ENCODE peak calls at places on chromosomes 3 and 15, in six cellular contexts. One of them, this sample, is unnamed.

GRCh38 chr3:79497447-79498111 is 270.2 kb downstream of the ROBO1 start:
- DNase-seq in left ventricle myocardium inferior: no peak
- DNase-seq in HL-60: no peak
- DNase-seq in fibroblast of mammary gland: peak; percentile 23
- DNase-seq in kidney: no peak
- DNase-seq in stomach: no peak
- DNase-seq in this sample: no peak

GRCh38 chr15:34240537-34240936 is 15.7 kb downstream of the EMC4 start:
- DNase-seq in left ventricle myocardium inferior: no peak
- DNase-seq in HL-60: no peak
- DNase-seq in fibroblast of mammary gland: no peak
- DNase-seq in kidney: no peak
- DNase-seq in stomach: no peak
- DNase-seq in this sample: no peak

GRCh38 chr3:45100998-45101407 is 45.2 kb downstream of the CDCP1 start:
- DNase-seq in left ventricle myocardium inferior: no peak
- DNase-seq in HL-60: peak; percentile 85
- DNase-seq in fibroblast of mammary gland: peak; percentile 91
- DNase-seq in kidney: no peak
- DNase-seq in stomach: no peak
- DNase-seq in this sample: no peak

GRCh38 chr3:39541917-39542329 is 74.4 kb downstream of the MOBP start:
- DNase-seq in left ventricle myocardium inferior: no peak
- DNase-seq in HL-60: no peak
- DNase-seq in fibroblast of mammary gland: peak; percentile 51
- DNase-seq in kidney: no peak
- DNase-seq in stomach: no peak
- DNase-seq in this sample: no peak

GRCh38 chr3:27467545-27467944 is 16.6 kb downstream of the SLC4A7 start:
- DNase-seq in left ventricle myocardium inferior: no peak
- DNase-seq in HL-60: no peak
- DNase-seq in fibroblast of mammary gland: peak; percentile 62
- DNase-seq in kidney: no peak
- DNase-seq in stomach: no peak
- DNase-seq in this sample: no peak

GRCh38 chr3:71416868-71417267 is 166.7 kb downstream of the FOXP1 start:
- DNase-seq in left ventricle myocardium inferior: no peak
- DNase-seq in HL-60: no peak
- DNase-seq in fibroblast of mammary gland: no peak
- DNase-seq in kidney: no peak
- DNase-seq in stomach: no peak
- DNase-seq in this sample: peak; percentile 31

GRCh38 chr3:168102735-168103410 is 7.1 kb upstream of the GOLIM4 start:
- DNase-seq in left ventricle myocardium inferior: no peak
- DNase-seq in HL-60: no peak
- DNase-seq in fibroblast of mammary gland: no peak
- DNase-seq in kidney: no peak
- DNase-seq in stomach: no peak
- DNase-seq in this sample: no peak

GRCh38 chr3:29899011-29899410 is 618.1 kb downstream of the RBMS3 start:
- DNase-seq in left ventricle myocardium inferior: no peak
- DNase-seq in HL-60: no peak
- DNase-seq in fibroblast of mammary gland: no peak
- DNase-seq in kidney: no peak
- DNase-seq in stomach: no peak
- DNase-seq in this sample: no peak

GRCh38 chr3:169026543-169027181 is 636.9 kb downstream of the MECOM start:
- DNase-seq in left ventricle myocardium inferior: no peak
- DNase-seq in HL-60: no peak
- DNase-seq in fibroblast of mammary gland: peak; percentile 97
- DNase-seq in kidney: no peak
- DNase-seq in stomach: no peak
- DNase-seq in this sample: no peak

GRCh38 chr3:14369675-14370669 is 32.4 kb upstream of the SLC6A6 start:
- DNase-seq in left ventricle myocardium inferior: no peak
- DNase-seq in HL-60: no peak
- DNase-seq in fibroblast of mammary gland: no peak
- DNase-seq in kidney: no peak
- DNase-seq in stomach: peak; percentile 87
- DNase-seq in this sample: no peak

GRCh38 chr3:136277634-136278033 is 27.5 kb downstream of the PCCB start:
- DNase-seq in left ventricle myocardium inferior: no peak
- DNase-seq in HL-60: no peak
- DNase-seq in fibroblast of mammary gland: no peak
- DNase-seq in kidney: no peak
- DNase-seq in stomach: no peak
- DNase-seq in this sample: no peak

GRCh38 chr3:24522155-24522579 is 27.5 kb upstream of the THRB start:
- DNase-seq in left ventricle myocardium inferior: no peak
- DNase-seq in HL-60: no peak
- DNase-seq in fibroblast of mammary gland: no peak
- DNase-seq in kidney: peak; percentile 74
- DNase-seq in stomach: no peak
- DNase-seq in this sample: peak; percentile 34

GRCh38 chr15:100769043-100769974 is 110.3 kb upstream of the ALDH1A3 start:
- DNase-seq in left ventricle myocardium inferior: no peak
- DNase-seq in HL-60: no peak
- DNase-seq in fibroblast of mammary gland: no peak
- DNase-seq in kidney: no peak
- DNase-seq in stomach: no peak
- DNase-seq in this sample: no peak

GRCh38 chr15:100767002-100767825 is 112.4 kb upstream of the ALDH1A3 start:
- DNase-seq in left ventricle myocardium inferior: no peak
- DNase-seq in HL-60: no peak
- DNase-seq in fibroblast of mammary gland: no peak
- DNase-seq in kidney: no peak
- DNase-seq in stomach: no peak
- DNase-seq in this sample: no peak

GRCh38 chr15:100766225-100767001 is 113.2 kb upstream of the ALDH1A3 start:
- DNase-seq in left ventricle myocardium inferior: no peak
- DNase-seq in HL-60: no peak
- DNase-seq in fibroblast of mammary gland: peak; percentile 37
- DNase-seq in kidney: no peak
- DNase-seq in stomach: no peak
- DNase-seq in this sample: no peak

GRCh38 chr15:100769975-100770340 is 109.7 kb upstream of the ALDH1A3 start:
- DNase-seq in left ventricle myocardium inferior: no peak
- DNase-seq in HL-60: no peak
- DNase-seq in fibroblast of mammary gland: no peak
- DNase-seq in kidney: no peak
- DNase-seq in stomach: no peak
- DNase-seq in this sample: no peak

DNA sequence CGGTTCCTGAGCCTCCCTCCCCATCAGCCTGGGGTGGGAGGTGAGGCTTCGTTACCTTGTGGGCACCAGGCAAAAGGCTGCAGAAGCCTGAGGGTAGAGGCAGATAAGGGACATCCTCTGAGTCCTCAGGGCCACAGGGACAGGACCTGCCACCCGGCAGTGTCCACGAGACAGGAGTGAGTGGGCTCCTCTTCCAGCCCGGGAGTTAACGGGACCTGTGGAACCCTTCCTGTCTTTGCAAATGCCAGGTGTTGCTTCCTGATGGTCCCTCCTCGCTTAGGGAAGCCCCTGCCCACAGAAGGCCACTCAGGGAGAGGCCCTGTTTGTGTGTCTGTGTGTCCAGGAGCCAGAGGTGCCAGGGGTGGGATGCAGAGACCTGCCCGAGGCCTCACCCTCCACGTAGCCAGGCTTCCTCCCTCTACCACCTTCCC is 111.1 kb upstream of the ALDH1A3 start:
- DNase-seq in left ventricle myocardium inferior: no peak
- DNase-seq in HL-60: no peak
- DNase-seq in fibroblast of mammary gland: no peak
- DNase-seq in kidney: no peak
- DNase-seq in stomach: no peak
- DNase-seq in this sample: no peak
- TF ChIP-seq CTCF in left ventricle myocardium inferior: no peak
- TF ChIP-seq CTCF in HL-60: no peak
- TF ChIP-seq CTCF in fibroblast of mammary gland: no peak
- TF ChIP-seq CTCF in kidney: no peak
- TF ChIP-seq CTCF in stomach: no peak
- TF ChIP-seq CTCF in this sample: no peak

DNA sequence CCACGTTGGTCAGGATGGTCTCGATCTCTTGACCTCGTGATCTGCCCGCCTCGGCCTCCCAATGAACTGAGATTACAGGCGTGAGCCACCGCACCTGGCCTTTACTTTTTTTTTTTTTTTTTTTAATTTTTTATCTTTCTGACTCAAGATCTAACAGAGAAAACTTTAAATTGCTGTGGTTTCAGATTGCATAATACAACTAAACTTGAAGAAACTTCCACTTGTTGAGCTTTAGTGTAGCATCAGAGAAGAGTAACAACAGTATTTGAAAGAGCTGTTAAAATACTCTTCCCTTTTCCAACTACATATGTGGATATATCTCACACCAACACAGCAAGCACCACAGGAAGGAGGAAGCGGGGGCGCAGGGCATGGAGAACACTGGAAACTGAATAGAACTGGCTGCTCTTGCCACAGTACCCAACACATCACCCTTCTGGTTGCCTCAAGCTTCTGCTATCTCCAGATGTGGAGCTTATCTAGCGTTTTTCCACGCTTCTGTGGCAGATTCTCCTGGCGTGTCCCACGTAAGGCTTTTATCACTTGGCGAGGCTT is 45.4 kb downstream of the MAP6D1 start:
- DNase-seq in left ventricle myocardium inferior: no peak
- DNase-seq in HL-60: peak; percentile 93
- DNase-seq in fibroblast of mammary gland: no peak
- DNase-seq in kidney: no peak
- DNase-seq in stomach: no peak
- DNase-seq in this sample: no peak
- TF ChIP-seq CTCF in left ventricle myocardium inferior: no peak
- TF ChIP-seq CTCF in HL-60: no peak
- TF ChIP-seq CTCF in fibroblast of mammary gland: no peak
- TF ChIP-seq CTCF in kidney: no peak
- TF ChIP-seq CTCF in stomach: no peak
- TF ChIP-seq CTCF in this sample: no peak

GRCh38 chr3:138068579-138069174 is 46.7 kb downstream of the DZIP1L start:
- DNase-seq in left ventricle myocardium inferior: peak; percentile 75
- DNase-seq in HL-60: peak; percentile 77
- DNase-seq in fibroblast of mammary gland: peak; percentile 89
- DNase-seq in kidney: peak; percentile 88
- DNase-seq in stomach: peak; percentile 80
- DNase-seq in this sample: peak; percentile 89
- TF ChIP-seq CTCF in left ventricle myocardium inferior: peak; percentile 99
- TF ChIP-seq CTCF in HL-60: peak; percentile 100
- TF ChIP-seq CTCF in fibroblast of mammary gland: peak; percentile 99
- TF ChIP-seq CTCF in kidney: peak; percentile 96
- TF ChIP-seq CTCF in stomach: no peak
- TF ChIP-seq CTCF in this sample: peak; percentile 89

DNA sequence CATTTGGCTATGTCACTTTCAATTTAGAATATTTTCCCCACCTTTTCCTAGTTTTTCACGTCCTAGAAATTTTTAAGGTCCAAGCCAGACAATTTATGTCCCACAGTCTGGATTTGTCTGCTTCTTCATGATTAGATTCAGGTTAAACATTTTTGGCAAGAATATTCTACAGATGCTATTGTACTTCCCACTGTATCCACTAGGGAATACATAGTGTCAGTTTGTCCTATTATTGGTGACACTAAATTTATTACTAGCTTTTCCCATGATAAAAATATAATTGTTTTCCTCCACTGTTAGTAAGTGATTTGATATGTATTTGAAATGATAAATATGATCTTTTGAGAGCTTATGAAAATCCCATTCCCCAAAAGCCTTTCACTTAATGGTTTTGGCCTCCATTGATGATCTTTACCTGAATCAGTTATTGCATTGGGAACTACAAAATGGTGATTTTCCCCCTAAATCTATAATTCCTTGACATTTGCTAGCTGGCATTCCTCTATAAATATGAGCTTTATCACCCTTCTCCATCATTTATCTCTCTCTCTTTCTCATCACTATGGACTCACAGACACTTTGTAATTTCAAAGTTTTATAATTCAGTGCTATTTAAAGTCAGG is 8.3 kb downstream of the ARL14 start:
- DNase-seq in left ventricle myocardium inferior: no peak
- DNase-seq in HL-60: no peak
- DNase-seq in fibroblast of mammary gland: no peak
- DNase-seq in kidney: no peak
- DNase-seq in stomach: no peak
- DNase-seq in this sample: no peak
- TF ChIP-seq CTCF in left ventricle myocardium inferior: peak; percentile 44
- TF ChIP-seq CTCF in HL-60: no peak
- TF ChIP-seq CTCF in fibroblast of mammary gland: peak; percentile 37
- TF ChIP-seq CTCF in kidney: no peak
- TF ChIP-seq CTCF in stomach: no peak
- TF ChIP-seq CTCF in this sample: peak; percentile 61

GRCh38 chr15:69656271-69657030 is 203.8 kb downstream of the RPLP1 start:
- DNase-seq in left ventricle myocardium inferior: no peak
- DNase-seq in HL-60: no peak
- DNase-seq in fibroblast of mammary gland: peak; percentile 1
- DNase-seq in kidney: no peak
- DNase-seq in stomach: no peak
- DNase-seq in this sample: no peak

GRCh38 chr15:69653846-69654245 is 201.2 kb downstream of the RPLP1 start:
- DNase-seq in left ventricle myocardium inferior: no peak
- DNase-seq in HL-60: no peak
- DNase-seq in fibroblast of mammary gland: no peak
- DNase-seq in kidney: no peak
- DNase-seq in stomach: no peak
- DNase-seq in this sample: no peak

GRCh38 chr15:69648215-69648614 is 195.6 kb downstream of the RPLP1 start:
- DNase-seq in left ventricle myocardium inferior: no peak
- DNase-seq in HL-60: no peak
- DNase-seq in fibroblast of mammary gland: no peak
- DNase-seq in kidney: no peak
- DNase-seq in stomach: no peak
- DNase-seq in this sample: peak; percentile 51

GRCh38 chr15:69648775-69649735 is 196.4 kb downstream of the RPLP1 start:
- DNase-seq in left ventricle myocardium inferior: no peak
- DNase-seq in HL-60: no peak
- DNase-seq in fibroblast of mammary gland: no peak
- DNase-seq in kidney: no peak
- DNase-seq in stomach: no peak
- DNase-seq in this sample: no peak

GRCh38 chr15:69652906-69653305 is 200.3 kb downstream of the RPLP1 start:
- DNase-seq in left ventricle myocardium inferior: no peak
- DNase-seq in HL-60: no peak
- DNase-seq in fibroblast of mammary gland: no peak
- DNase-seq in kidney: no peak
- DNase-seq in stomach: no peak
- DNase-seq in this sample: no peak
- TF ChIP-seq CTCF in left ventricle myocardium inferior: peak; percentile 43
- TF ChIP-seq CTCF in HL-60: no peak
- TF ChIP-seq CTCF in fibroblast of mammary gland: no peak
- TF ChIP-seq CTCF in kidney: no peak
- TF ChIP-seq CTCF in stomach: no peak
- TF ChIP-seq CTCF in this sample: no peak

GRCh38 chr15:88433046-88433685 is 34.0 kb downstream of the MRPL46 start:
- DNase-seq in left ventricle myocardium inferior: no peak
- DNase-seq in HL-60: no peak
- DNase-seq in fibroblast of mammary gland: no peak
- DNase-seq in kidney: no peak
- DNase-seq in stomach: no peak
- DNase-seq in this sample: no peak
- TF ChIP-seq CTCF in left ventricle myocardium inferior: no peak
- TF ChIP-seq CTCF in HL-60: no peak
- TF ChIP-seq CTCF in fibroblast of mammary gland: no peak
- TF ChIP-seq CTCF in kidney: no peak
- TF ChIP-seq CTCF in stomach: no peak
- TF ChIP-seq CTCF in this sample: no peak

This sample was measured in glutamatergic neuron.